ENCODE peak calls at places on chromosomes 12 and 14, in eight cellular contexts. One of them, this sample, is unnamed. For H3K9me3, the result is how much of the 10 kb centered on the place peaks cover.

GRCh38 chr12:19261773-19262172 is 132.2 kb downstream of the PLEKHA5 start:
- DNase-seq in H9: no peak
- DNase-seq in hepatocyte: no peak
- DNase-seq in breast epithelium: no peak
- DNase-seq in heart right ventricle: no peak
- DNase-seq in A549: no peak
- DNase-seq in right cardiac atrium: no peak
- DNase-seq in uterus: no peak
- DNase-seq in this sample: no peak

GRCh38 chr12:40911676-40912075 is 219.4 kb downstream of the CNTN1 start:
- DNase-seq in breast epithelium: no peak
- DNase-seq in heart right ventricle: no peak
- DNase-seq in right cardiac atrium: no peak
- DNase-seq in A549: no peak
- DNase-seq in H9: no peak
- DNase-seq in hepatocyte: no peak
- DNase-seq in uterus: no peak
- DNase-seq in this sample: no peak

GRCh38 chr14:73746540-73747385 is 32.6 kb upstream of the PNMA1 start:
- DNase-seq in right cardiac atrium: peak
- DNase-seq in heart right ventricle: no peak
- DNase-seq in uterus: no peak
- DNase-seq in hepatocyte: peak
- DNase-seq in H9: peak
- DNase-seq in breast epithelium: no peak
- DNase-seq in A549: no peak
- DNase-seq in this sample: no peak

GRCh38 chr14:95725685-95726336 is 11.9 kb upstream of the TCL1A start:
- DNase-seq in uterus: no peak
- DNase-seq in hepatocyte: no peak
- DNase-seq in A549: no peak
- DNase-seq in right cardiac atrium: no peak
- DNase-seq in heart right ventricle: no peak
- DNase-seq in breast epithelium: no peak
- DNase-seq in H9: no peak
- DNase-seq in this sample: no peak

GRCh38 chr14:93956082-93956481 is 20.3 kb downstream of the ASB2 start:
- DNase-seq in H9: no peak
- DNase-seq in uterus: no peak
- DNase-seq in heart right ventricle: no peak
- DNase-seq in breast epithelium: no peak
- DNase-seq in hepatocyte: no peak
- DNase-seq in right cardiac atrium: no peak
- DNase-seq in A549: no peak
- DNase-seq in this sample: no peak

GRCh38 chr14:95495538-95496025 is 20.9 kb downstream of the SYNE3 start:
- DNase-seq in A549: no peak
- DNase-seq in breast epithelium: no peak
- DNase-seq in uterus: no peak
- DNase-seq in right cardiac atrium: no peak
- DNase-seq in H9: no peak
- DNase-seq in hepatocyte: no peak
- DNase-seq in heart right ventricle: no peak
- DNase-seq in this sample: no peak

GRCh38 chr14:96832351-96832750 is 35.2 kb downstream of the VRK1 start:
- DNase-seq in H9: no peak
- DNase-seq in A549: no peak
- DNase-seq in uterus: no peak
- DNase-seq in right cardiac atrium: no peak
- DNase-seq in hepatocyte: no peak
- DNase-seq in heart right ventricle: no peak
- DNase-seq in breast epithelium: no peak
- DNase-seq in this sample: no peak

GRCh38 chr12:124548854-124549378 is 18.5 kb downstream of the NCOR2 start:
- DNase-seq in heart right ventricle: peak
- DNase-seq in breast epithelium: no peak
- DNase-seq in H9: no peak
- DNase-seq in hepatocyte: peak
- DNase-seq in uterus: peak
- DNase-seq in right cardiac atrium: peak
- DNase-seq in A549: no peak
- DNase-seq in this sample: no peak

GRCh38 chr12:92007787-92008186 is 137.9 kb downstream of the BTG1 start:
- DNase-seq in right cardiac atrium: no peak
- DNase-seq in heart right ventricle: no peak
- DNase-seq in hepatocyte: no peak
- DNase-seq in H9: peak
- DNase-seq in uterus: no peak
- DNase-seq in A549: no peak
- DNase-seq in breast epithelium: no peak
- DNase-seq in this sample: no peak

GRCh38 chr12:63023926-63024325 is 89.0 kb upstream of the PPM1H start:
- DNase-seq in breast epithelium: no peak
- DNase-seq in hepatocyte: no peak
- DNase-seq in right cardiac atrium: no peak
- DNase-seq in H9: no peak
- DNase-seq in heart right ventricle: no peak
- DNase-seq in uterus: no peak
- DNase-seq in A549: no peak
- DNase-seq in this sample: no peak

GRCh38 chr12:22474970-22475720 is 69.2 kb downstream of the C2CD5 start:
- DNase-seq in right cardiac atrium: no peak
- DNase-seq in H9: no peak
- DNase-seq in uterus: no peak
- DNase-seq in A549: no peak
- DNase-seq in hepatocyte: no peak
- DNase-seq in heart right ventricle: no peak
- DNase-seq in breast epithelium: no peak
- DNase-seq in this sample: no peak

GRCh38 chr12:77120695-77121094 is 55.3 kb upstream of the E2F7 start:
- DNase-seq in A549: no peak
- DNase-seq in uterus: no peak
- DNase-seq in hepatocyte: no peak
- DNase-seq in heart right ventricle: no peak
- DNase-seq in right cardiac atrium: no peak
- DNase-seq in H9: no peak
- DNase-seq in breast epithelium: no peak
- DNase-seq in this sample: no peak

GRCh38 chr12:104650541-104650940 is 193.8 kb downstream of the CHST11 start:
- DNase-seq in heart right ventricle: no peak
- DNase-seq in A549: no peak
- DNase-seq in uterus: no peak
- DNase-seq in breast epithelium: no peak
- DNase-seq in right cardiac atrium: no peak
- DNase-seq in hepatocyte: no peak
- DNase-seq in H9: no peak
- DNase-seq in this sample: no peak

GRCh38 chr12:62934799-62935674 is at the start of gene PPM1H:
- DNase-seq in heart right ventricle: peak
- DNase-seq in uterus: peak
- DNase-seq in H9: peak
- DNase-seq in hepatocyte: peak
- DNase-seq in breast epithelium: peak
- DNase-seq in right cardiac atrium: peak
- DNase-seq in A549: peak
- DNase-seq in this sample: no peak

GRCh38 chr14:104894331-104895206 is 29.5 kb downstream of the CEP170B start:
- DNase-seq in breast epithelium: no peak
- DNase-seq in A549: no peak
- DNase-seq in heart right ventricle: peak
- DNase-seq in hepatocyte: peak
- DNase-seq in right cardiac atrium: peak
- DNase-seq in uterus: peak
- DNase-seq in H9: no peak
- DNase-seq in this sample: no peak

GRCh38 chr12:78418919-78419318 is 445.7 kb upstream of the SYT1 start:
- DNase-seq in uterus: no peak
- DNase-seq in breast epithelium: no peak
- DNase-seq in hepatocyte: no peak
- DNase-seq in heart right ventricle: no peak
- DNase-seq in H9: no peak
- DNase-seq in right cardiac atrium: no peak
- DNase-seq in A549: no peak
- DNase-seq in this sample: no peak

GRCh38 chr14:84197704-84198103 is 1332.2 kb upstream of the FLRT2 start:
- DNase-seq in uterus: no peak
- DNase-seq in hepatocyte: no peak
- DNase-seq in breast epithelium: no peak
- DNase-seq in heart right ventricle: no peak
- DNase-seq in right cardiac atrium: no peak
- DNase-seq in A549: no peak
- DNase-seq in H9: no peak
- DNase-seq in this sample: no peak

GRCh38 chr14:24639270-24639669 is 5.3 kb upstream of the GZMB start:
- DNase-seq in heart right ventricle: no peak
- DNase-seq in A549: no peak
- DNase-seq in right cardiac atrium: no peak
- DNase-seq in hepatocyte: no peak
- DNase-seq in H9: no peak
- DNase-seq in breast epithelium: no peak
- DNase-seq in uterus: no peak
- DNase-seq in this sample: no peak

GRCh38 chr12:75781532-75782046 is 250.0 kb downstream of the PHLDA1 start:
- DNase-seq in right cardiac atrium: no peak
- DNase-seq in A549: peak
- DNase-seq in H9: no peak
- DNase-seq in breast epithelium: no peak
- DNase-seq in heart right ventricle: peak
- DNase-seq in uterus: no peak
- DNase-seq in hepatocyte: peak
- DNase-seq in this sample: no peak

GRCh38 chr12:110224379-110225304 is 56.4 kb upstream of the ATP2A2 start:
- DNase-seq in right cardiac atrium: no peak
- DNase-seq in H9: no peak
- DNase-seq in A549: peak
- DNase-seq in uterus: peak
- DNase-seq in breast epithelium: peak
- DNase-seq in heart right ventricle: no peak
- DNase-seq in hepatocyte: peak
- DNase-seq in this sample: no peak

GRCh38 chr14:50871914-50872732 is at the start of gene ABHD12B:
- DNase-seq in uterus: no peak
- DNase-seq in breast epithelium: no peak
- DNase-seq in right cardiac atrium: no peak
- DNase-seq in A549: no peak
- DNase-seq in hepatocyte: no peak
- DNase-seq in heart right ventricle: no peak
- DNase-seq in H9: no peak
- DNase-seq in this sample: no peak

DNA sequence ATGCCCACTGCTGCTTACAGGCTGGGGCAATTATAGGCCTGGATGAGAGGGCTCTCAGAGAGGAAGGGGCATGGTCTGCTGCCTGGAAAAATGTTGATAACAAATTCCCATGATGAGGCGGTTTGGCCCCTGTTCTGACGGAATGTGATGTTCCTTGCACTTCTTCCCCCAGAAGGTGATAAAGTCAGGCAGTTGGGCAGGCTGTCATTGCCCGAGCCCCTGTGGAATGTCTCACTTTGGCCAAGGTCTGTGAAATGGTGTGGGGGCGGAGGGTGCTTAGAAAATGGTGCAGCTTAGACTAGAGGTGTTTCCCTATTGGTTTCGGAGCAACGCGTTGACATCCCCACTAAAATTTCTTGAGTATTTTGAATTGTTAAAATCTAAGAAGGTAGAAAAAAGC is 1360.0 kb downstream of the AACS start:
- DNase-seq in uterus: no peak
- DNase-seq in H9: no peak
- DNase-seq in right cardiac atrium: no peak
- DNase-seq in heart right ventricle: no peak
- DNase-seq in breast epithelium: no peak
- DNase-seq in hepatocyte: no peak
- DNase-seq in A549: no peak
- DNase-seq in this sample: no peak
- H3K9me3 ChIP-seq in uterus: under half
- H3K9me3 ChIP-seq in H9: under half
- H3K9me3 ChIP-seq in right cardiac atrium: under half
- H3K9me3 ChIP-seq in heart right ventricle: under half
- H3K9me3 ChIP-seq in breast epithelium: under half
- H3K9me3 ChIP-seq in hepatocyte: under half
- H3K9me3 ChIP-seq in A549: under half
- H3K9me3 ChIP-seq in this sample: under half

GRCh38 chr14:37591941-37592287 is 3.1 kb downstream of the FOXA1 start:
- DNase-seq in H9: no peak
- DNase-seq in breast epithelium: no peak
- DNase-seq in hepatocyte: peak
- DNase-seq in right cardiac atrium: no peak
- DNase-seq in uterus: no peak
- DNase-seq in heart right ventricle: no peak
- DNase-seq in A549: no peak
- DNase-seq in this sample: no peak
- H3K9me3 ChIP-seq in H9: under half
- H3K9me3 ChIP-seq in breast epithelium: under half
- H3K9me3 ChIP-seq in hepatocyte: under half
- H3K9me3 ChIP-seq in right cardiac atrium: under half
- H3K9me3 ChIP-seq in uterus: under half
- H3K9me3 ChIP-seq in heart right ventricle: under half
- H3K9me3 ChIP-seq in A549: under half
- H3K9me3 ChIP-seq in this sample: under half

DNA sequence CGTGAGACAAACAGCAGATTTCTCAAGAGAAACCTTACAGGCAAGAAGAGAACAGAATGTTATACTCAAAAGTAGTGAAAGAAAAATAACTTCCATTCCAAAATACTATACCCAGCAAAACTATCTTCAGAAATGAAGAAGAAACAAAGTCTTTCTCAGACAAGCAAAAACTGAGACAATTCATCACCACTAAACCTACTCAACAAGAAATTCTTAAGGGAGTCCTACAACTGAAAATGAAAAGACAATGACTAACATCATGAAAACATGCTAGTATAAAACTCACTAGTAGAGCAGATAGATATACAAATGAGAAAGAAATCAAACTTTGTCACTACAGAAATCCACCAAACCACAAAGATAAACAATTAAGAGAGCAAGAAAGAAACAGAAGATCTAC is 106.5 kb downstream of the CEP83 start:
- DNase-seq in hepatocyte: no peak
- DNase-seq in H9: no peak
- DNase-seq in heart right ventricle: no peak
- DNase-seq in A549: no peak
- DNase-seq in uterus: no peak
- DNase-seq in breast epithelium: no peak
- DNase-seq in right cardiac atrium: no peak
- DNase-seq in this sample: no peak
- H3K9me3 ChIP-seq in hepatocyte: under half
- H3K9me3 ChIP-seq in H9: under half
- H3K9me3 ChIP-seq in heart right ventricle: half or more
- H3K9me3 ChIP-seq in A549: half or more
- H3K9me3 ChIP-seq in uterus: under half
- H3K9me3 ChIP-seq in breast epithelium: under half
- H3K9me3 ChIP-seq in right cardiac atrium: under half
- H3K9me3 ChIP-seq in this sample: under half

GRCh38 chr12:20863056-20863455 is 52.6 kb downstream of the SLCO1B3 start:
- DNase-seq in hepatocyte: no peak
- DNase-seq in breast epithelium: no peak
- DNase-seq in H9: no peak
- DNase-seq in uterus: no peak
- DNase-seq in heart right ventricle: no peak
- DNase-seq in A549: no peak
- DNase-seq in right cardiac atrium: no peak
- DNase-seq in this sample: no peak

GRCh38 chr12:20865873-20866272 is 55.4 kb downstream of the SLCO1B3 start:
- DNase-seq in breast epithelium: no peak
- DNase-seq in uterus: no peak
- DNase-seq in hepatocyte: no peak
- DNase-seq in right cardiac atrium: no peak
- DNase-seq in heart right ventricle: no peak
- DNase-seq in H9: no peak
- DNase-seq in A549: no peak
- DNase-seq in this sample: no peak

GRCh38 chr12:20868277-20868676 is 57.8 kb downstream of the SLCO1B3 start:
- DNase-seq in H9: no peak
- DNase-seq in A549: no peak
- DNase-seq in right cardiac atrium: no peak
- DNase-seq in hepatocyte: no peak
- DNase-seq in heart right ventricle: no peak
- DNase-seq in uterus: no peak
- DNase-seq in breast epithelium: no peak
- DNase-seq in this sample: no peak
- H3K9me3 ChIP-seq in H9: under half
- H3K9me3 ChIP-seq in A549: under half
- H3K9me3 ChIP-seq in right cardiac atrium: under half
- H3K9me3 ChIP-seq in hepatocyte: under half
- H3K9me3 ChIP-seq in heart right ventricle: under half
- H3K9me3 ChIP-seq in uterus: under half
- H3K9me3 ChIP-seq in breast epithelium: under half
- H3K9me3 ChIP-seq in this sample: under half

This sample was measured in T-helper 17 cell.